ENCODE peak calls at places on chromosomes 2 and 18, in six cellular contexts. E is nucleus accumbens; I is HFF-Myc; A is activated naive CD4-positive, alpha-beta T cell; S is stomach; B is germinal center. R is an unnamed sample.

GRCh38 chr2:99810241-99810640 is 320.4 kb upstream of the REV1 start:
- DNase-seq in I (no peak), B (no peak), E (no peak), S (no peak), A (no peak), R (no peak)

GRCh38 chr2:96163768-96164429 is 18.7 kb upstream of the DUSP2 start:
- DNase-seq in I (no peak), E (no peak), A (peak; percentile 37), B (peak; percentile 86), S (no peak), R (no peak)

GRCh38 chr2:27747827-27748352 is 23.6 kb upstream of the MRPL33 start:
- DNase-seq in I (no peak), A (no peak), E (no peak), S (no peak), B (no peak), R (no peak)

GRCh38 chr2:217316743-217317142 is 456.9 kb upstream of the TNP1 start:
- DNase-seq in E (no peak), S (no peak), B (peak; percentile 75), A (no peak), I (peak; percentile 24), R (no peak)

GRCh38 chr2:196551014-196551413 is 88.5 kb upstream of the CCDC150 start:
- DNase-seq in S (no peak), A (no peak), B (no peak), I (no peak), E (no peak), R (no peak)

GRCh38 chr18:63079114-63079513 is 240.5 kb downstream of the BCL2 start:
- DNase-seq in B (peak; percentile 41), E (no peak), A (no peak), I (no peak), S (no peak), R (no peak)

GRCh38 chr2:210259687-210260086 is 34.4 kb upstream of the ACADL start:
- DNase-seq in E (no peak), B (no peak), S (no peak), A (no peak), I (no peak), R (no peak)

GRCh38 chr2:240872317-240873097 is 3.9 kb downstream of the AGXT start:
- DNase-seq in E (no peak), B (no peak), A (no peak), S (no peak), I (no peak), R (no peak)

GRCh38 chr18:45974088-45974536 is 7.0 kb upstream of the EPG5 start:
- DNase-seq in S (peak; percentile 66), A (peak; percentile 3), I (peak; percentile 62), E (no peak), B (peak; percentile 27), R (peak; percentile 51)

GRCh38 chr2:3108105-3108504 is 269.5 kb downstream of the EIPR1 start:
- DNase-seq in A (no peak), B (no peak), S (no peak), E (no peak), I (no peak), R (no peak)

GRCh38 chr2:237061356-237061755 is 24.3 kb upstream of the COPS8 start:
- DNase-seq in E (no peak), I (no peak), A (no peak), B (no peak), S (no peak), R (peak; percentile 54)

GRCh38 chr2:162824319-162824718 is 14.2 kb downstream of the KCNH7 start:
- DNase-seq in E (no peak), I (no peak), A (no peak), B (no peak), S (no peak), R (no peak)

GRCh38 chr2:86695053-86695691 is 24.9 kb upstream of the RMND5A start:
- DNase-seq in A (no peak), S (peak; percentile 44), B (no peak), I (no peak), E (no peak), R (no peak)

GRCh38 chr2:63819765-63820717 is 21.7 kb upstream of the UGP2 start:
- DNase-seq in S (no peak), B (no peak), E (no peak), A (no peak), I (peak; percentile 24), R (no peak)

GRCh38 chr2:190963088-190963487 is 50.9 kb downstream of the STAT1 start:
- DNase-seq in B (no peak), S (no peak), A (no peak), I (no peak), E (no peak), R (no peak)

GRCh38 chr2:60029248-60029883 is 524.1 kb downstream of the BCL11A start:
- DNase-seq in I (no peak), B (no peak), A (no peak), S (no peak), E (no peak), R (no peak)

GRCh38 chr2:129396980-129397599 is 582.4 kb upstream of the RAB6C start:
- DNase-seq in B (no peak), S (no peak), E (no peak), A (no peak), I (no peak), R (peak; percentile 61)

GRCh38 chr2:227214622-227215041 is 50.2 kb downstream of the COL4A3 start:
- DNase-seq in A (no peak), S (no peak), B (no peak), I (no peak), E (no peak), R (no peak)

GRCh38 chr18:72799106-72799505 is 68.7 kb downstream of the NETO1 start:
- DNase-seq in I (no peak), S (no peak), E (no peak), B (no peak), A (no peak), R (no peak)

GRCh38 chr2:50004667-50005066 is 850.4 kb upstream of the FSHR start:
- DNase-seq in E (no peak), B (no peak), I (no peak), A (no peak), S (no peak), R (no peak)

GRCh38 chr2:130852521-130853115 is 15.9 kb downstream of the ARHGEF4 start:
- DNase-seq in S (no peak), A (no peak), B (no peak), I (no peak), E (no peak), R (no peak)

GRCh38 chr2:223230352-223230751 is 178.4 kb downstream of the KCNE4 start:
- DNase-seq in E (no peak), I (no peak), B (no peak), A (no peak), S (no peak), R (peak; percentile 80)

GRCh38 chr2:237673130-237673921 is 45.9 kb downstream of the LRRFIP1 start:
- DNase-seq in B (peak; percentile 74), I (no peak), E (no peak), A (peak; percentile 62), S (peak; percentile 68), R (peak; percentile 86)

GRCh38 chr2:240573071-240573515 is 4.8 kb downstream of the RNPEPL1 start:
- DNase-seq in A (no peak), E (no peak), I (no peak), B (no peak), S (no peak), R (no peak)

GRCh38 chr2:28748176-28748575 is 3.5 kb upstream of the PPP1CB start:
- DNase-seq in I (no peak), B (no peak), S (no peak), A (no peak), E (no peak), R (no peak)

GRCh38 chr2:63789318-63790051 is 52.2 kb upstream of the UGP2 start:
- DNase-seq in E (no peak), S (no peak), A (no peak), B (no peak), I (peak; percentile 39), R (no peak)

GRCh38 chr2:2328847-2329246 is 2.2 kb downstream of the MYT1L start:
- DNase-seq in I (no peak), E (no peak), S (no peak), A (no peak), B (no peak), R (no peak)

R was measured in prostate gland.